ENCODE peak calls at places on chromosomes 11 and 22, in five cellular contexts. Z, X, G, B and F are unnamed samples.

GRCh38 chr22:45903355-45904149 is 73.4 kb downstream of the WNT7B start:
- DNase-seq in G (no peak), B (no peak), X (no peak), Z (peak; percentile 83), F (no peak)

GRCh38 chr11:365831-366230 is 3.5 kb upstream of the B4GALNT4 start:
- DNase-seq in X (no peak), B (no peak), Z (peak; percentile 51), G (no peak), F (no peak)

GRCh38 chr22:36510384-36510783 is 3.5 kb upstream of the FOXRED2 start:
- DNase-seq in X (no peak), Z (no peak), B (no peak), G (no peak), F (no peak)

GRCh38 chr22:24420072-24420976 is 7.1 kb upstream of the ADORA2A start:
- DNase-seq in G (no peak), Z (no peak), X (no peak), B (no peak), F (no peak)

GRCh38 chr11:46431211-46431610 is 39.6 kb upstream of the CHRM4 start:
- DNase-seq in Z (no peak), B (no peak), X (no peak), G (no peak), F (no peak)

GRCh38 chr11:69496202-69496557 is 14.7 kb downstream of the LINC01488 start:
- DNase-seq in Z (no peak), X (no peak), B (no peak), G (no peak), F (no peak)

GRCh38 chr22:21010426-21011113 is 4.4 kb upstream of the P2RX6 start:
- DNase-seq in Z (no peak), B (no peak), X (no peak), G (no peak), F (no peak)

GRCh38 chr22:46017166-46017565 is 40.2 kb upstream of the WNT7B start:
- DNase-seq in B (no peak), G (no peak), X (no peak), Z (no peak), F (no peak)

GRCh38 chr11:11436715-11437313 is 83.8 kb upstream of the CSNK2A3 start:
- DNase-seq in Z (no peak), X (no peak), B (no peak), G (peak; percentile 64), F (no peak)

GRCh38 chr22:29146101-29146560 is 59.6 kb upstream of the EMID1 start:
- DNase-seq in Z (no peak), B (no peak), X (no peak), G (no peak), F (peak; percentile 61)

GRCh38 chr11:58787903-58788302 is 56.2 kb upstream of the GLYAT start:
- DNase-seq in X (no peak), Z (no peak), G (no peak), B (no peak), F (no peak)

GRCh38 chr11:69910519-69911309 is 91.5 kb upstream of the FGF3 start:
- DNase-seq in B (no peak), X (no peak), Z (no peak), G (no peak), F (no peak)

GRCh38 chr11:25992254-25992653 is 339.7 kb upstream of the ANO3 start:
- DNase-seq in B (no peak), G (no peak), Z (no peak), X (no peak), F (no peak)

GRCh38 chr11:30285416-30286121 is 37.3 kb upstream of the ARL14EP start:
- DNase-seq in X (no peak), B (no peak), Z (no peak), G (no peak), F (no peak)

GRCh38 chr22:24489011-24489410 is 6.1 kb upstream of the UPB1 start:
- DNase-seq in G (no peak), X (no peak), B (no peak), Z (no peak), F (no peak)

GRCh38 chr11:72787262-72788104 is 6.4 kb downstream of the STARD10 start:
- DNase-seq in X (peak; percentile 51), Z (no peak), B (no peak), G (no peak), F (no peak)

GRCh38 chr22:48547971-48548370 is 1279.7 kb downstream of the BRD1 start:
- DNase-seq in Z (no peak), G (no peak), X (no peak), B (no peak), F (no peak)

DNA sequence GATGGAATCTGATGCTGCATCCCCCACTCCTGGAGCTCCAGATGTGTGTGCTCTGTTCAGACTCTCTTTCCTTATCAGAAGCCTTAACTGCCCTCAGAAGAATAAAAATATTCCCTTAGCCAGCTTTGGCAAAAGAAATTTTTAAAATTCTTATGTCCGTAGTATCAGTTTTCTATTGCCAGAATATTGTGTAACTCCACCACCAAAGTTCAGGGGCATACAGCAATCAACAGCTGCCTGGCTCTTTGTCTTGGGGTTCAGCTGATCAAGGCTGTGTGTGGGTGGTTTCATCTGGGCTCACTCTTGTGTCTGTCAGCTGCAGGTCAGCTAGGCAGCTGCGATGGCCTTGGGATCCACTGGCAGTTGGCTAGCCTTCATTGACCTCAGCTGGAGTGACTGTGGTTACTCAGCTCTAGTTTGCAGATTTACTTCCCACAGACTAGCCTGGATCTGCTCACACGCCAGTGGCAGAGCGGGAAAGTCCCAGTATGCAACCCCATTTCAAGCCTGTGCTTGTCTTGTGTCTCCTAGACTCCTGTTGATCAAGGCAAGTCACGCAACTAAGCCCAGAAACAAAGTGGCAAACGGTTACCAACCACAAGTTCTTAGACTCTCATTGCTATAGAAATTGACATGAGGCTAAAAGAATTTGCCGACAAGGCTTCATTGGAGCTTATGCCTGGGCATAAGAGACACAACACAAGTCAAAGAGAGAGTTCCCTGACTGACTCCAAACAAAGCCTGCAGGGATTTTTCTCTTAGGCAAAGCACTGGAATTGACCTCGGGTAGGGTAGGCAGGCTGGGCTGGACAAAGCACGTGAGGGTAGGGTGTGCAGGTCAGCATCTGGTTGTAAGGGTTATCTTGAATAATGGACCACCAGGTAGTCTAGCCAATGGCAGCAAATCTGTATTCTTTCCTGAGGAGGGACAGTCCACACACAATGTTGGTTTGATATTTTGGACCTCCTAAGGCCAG is 7.5 kb downstream of the TMEM138 start:
- DNase-seq in G (peak; percentile 83), B (no peak), X (no peak), Z (no peak), F (no peak)
- TF ChIP-seq POLR2A in G (no peak), B (no peak), X (no peak), Z (no peak), F (no peak)

DNA sequence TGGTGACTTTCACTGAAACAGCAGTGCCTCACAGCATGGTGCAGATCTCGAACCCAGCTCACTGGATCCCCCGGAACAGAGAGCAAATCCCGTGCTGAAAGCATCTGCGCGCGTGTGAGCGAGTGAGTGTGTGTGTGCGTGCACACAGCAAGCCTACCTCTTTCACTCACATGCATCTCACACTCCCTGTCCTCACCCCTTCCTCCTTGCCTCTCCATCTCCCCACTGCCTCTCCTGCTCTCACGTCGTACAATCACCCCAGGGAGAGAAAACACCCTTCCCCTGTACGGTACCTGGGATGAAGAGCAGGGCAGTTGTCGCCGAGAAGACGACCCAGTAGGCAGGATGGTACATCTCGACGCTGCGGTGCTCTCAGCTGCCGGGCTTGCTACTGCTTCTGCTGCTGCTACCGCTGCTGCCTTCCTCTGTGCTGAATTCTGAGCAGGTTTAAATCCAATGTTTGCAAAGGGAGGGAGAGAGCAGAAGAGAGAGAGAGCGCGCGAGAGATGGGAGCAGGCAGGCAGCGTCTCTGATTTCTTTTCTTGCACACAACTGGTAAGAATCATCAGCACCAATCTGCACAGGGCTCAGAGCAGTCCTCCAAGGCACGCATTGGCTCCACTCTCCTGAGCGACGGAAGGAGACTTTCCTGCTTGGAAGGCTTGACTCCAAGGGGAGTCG is at the start of gene OPCML:
- DNase-seq in X (no peak), Z (no peak), B (no peak), G (no peak), F (no peak)
- H3K4me3 ChIP-seq in X (no peak within 1 kb of the TSS), Z (no peak within 1 kb of the TSS), B (no peak within 1 kb of the TSS), G (no peak within 1 kb of the TSS), F (no peak within 1 kb of the TSS)

GRCh38 chr11:118790357-118791014 is 478 bp downstream of the DDX6 start:
- DNase-seq in B (no peak), G (peak; percentile 64), X (peak; percentile 50), Z (peak; percentile 52), F (no peak)

GRCh38 chr11:118791961-118792578 is 1.1 kb upstream of the DDX6 start:
- DNase-seq in X (peak; percentile 7), G (no peak), B (no peak), Z (peak; percentile 55), F (no peak)

GRCh38 chr11:118792642-118793124 is 1.7 kb upstream of the DDX6 start:
- DNase-seq in Z (no peak), X (peak; percentile 86), B (peak; percentile 91), G (peak; percentile 64), F (no peak)

GRCh38 chr11:118789501-118790356 is 1.2 kb downstream of the DDX6 start:
- DNase-seq in G (no peak), B (no peak), X (no peak), Z (no peak), F (no peak)

GRCh38 chr11:118791015-118791960 is at the start of gene DDX6:
- DNase-seq in G (peak; percentile 90), Z (peak; percentile 96), X (peak; percentile 62), B (peak; percentile 45), F (no peak)
- TF ChIP-seq POLR2A in G (peak; percentile 97), Z (peak; percentile 97), X (peak; percentile 62), B (no peak), F (peak; percentile 96)

DNA sequence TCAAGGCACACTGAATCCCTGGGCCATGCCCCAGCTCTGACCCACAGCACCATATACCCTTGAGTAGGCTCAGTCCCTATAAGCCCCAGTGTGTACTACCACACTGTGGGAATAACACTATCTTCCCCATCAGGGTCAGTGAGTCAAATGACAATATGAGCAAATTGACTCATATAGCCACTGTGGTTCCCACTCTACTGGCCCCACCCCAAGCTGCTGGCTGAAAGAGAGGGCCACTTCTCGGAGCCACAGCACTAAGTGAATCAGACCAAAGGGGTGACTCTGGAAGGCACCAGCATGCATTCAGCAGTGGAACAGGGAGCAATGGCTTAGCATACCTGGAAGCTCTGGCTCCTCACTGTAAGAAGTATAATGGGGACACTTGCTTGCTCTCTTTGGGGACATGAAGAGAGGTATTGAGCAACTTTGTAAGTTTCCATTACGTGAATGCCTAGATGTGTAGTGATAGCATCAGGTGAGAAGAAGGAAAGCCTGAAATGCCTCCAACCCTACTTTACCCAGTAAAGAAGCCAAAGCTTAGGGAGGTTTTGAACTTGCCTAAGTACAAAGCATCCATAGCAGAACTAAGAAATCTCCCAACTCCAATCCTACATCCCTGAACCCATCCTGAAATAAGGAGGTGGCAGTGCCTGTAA is 13.5 kb downstream of the CD59 start:
- DNase-seq in Z (no peak), B (no peak), X (no peak), G (no peak), F (no peak)
- H3K4me3 ChIP-seq in Z (no peak overlapping the region), B (peak overlapping the region; percentile 2), X (no peak overlapping the region), G (no peak overlapping the region), F (no peak overlapping the region)

DNA sequence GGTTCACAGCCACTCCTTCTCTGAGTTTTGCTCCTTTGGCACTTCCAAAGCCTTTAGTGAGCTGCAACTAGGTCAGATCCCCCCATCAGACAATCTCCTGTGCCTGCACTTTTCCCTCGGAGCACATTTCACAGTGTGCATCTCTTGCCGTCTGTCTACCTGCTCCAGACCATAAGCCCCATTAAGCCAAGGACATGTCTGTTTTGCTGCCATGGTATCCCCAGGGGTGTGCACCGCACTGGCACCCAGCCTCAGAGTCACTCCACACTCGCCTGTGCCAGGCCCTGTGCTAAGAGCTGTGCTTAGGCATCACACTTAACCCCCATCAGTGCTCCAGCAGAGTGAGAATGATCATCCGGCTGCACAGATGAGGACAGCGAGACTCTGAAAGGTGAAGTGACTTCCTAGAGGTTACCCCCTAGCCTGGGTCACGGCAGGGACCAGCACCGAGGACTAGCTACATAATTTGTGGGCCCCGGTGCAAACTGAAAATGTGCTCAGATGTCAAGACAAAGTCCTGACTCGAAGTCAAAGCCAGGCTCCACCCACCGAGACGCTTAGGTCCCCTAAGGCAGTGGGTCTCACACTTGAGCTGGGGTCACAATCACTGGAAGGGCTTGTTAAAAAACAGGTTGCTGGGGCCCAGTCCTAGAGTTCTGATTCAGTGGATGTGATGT is 33.9 kb downstream of the ARRB1 start:
- DNase-seq in B (no peak), G (no peak), X (no peak), Z (no peak), F (no peak)
- TF ChIP-seq POLR2A in B (no peak), G (no peak), X (no peak), Z (no peak), F (no peak)